ENCODE peak calls at places on chromosomes 7 and 10, in ten cellular contexts. Q, M, Z, W, X, H, N, L, G and J are unnamed samples.

GRCh38 chr10:15280462-15280861 is 90.6 kb downstream of the FAM171A1 start:
- DNase-seq in L (no peak), M (no peak), X (no peak), H (no peak), N (no peak), Z (no peak), W (no peak), Q (no peak), G (no peak), J (peak; percentile 10)

GRCh38 chr10:76492026-76492425 is 1060.6 kb downstream of the LRMDA start:
- DNase-seq in Z (no peak), Q (no peak), L (peak; percentile 65), W (peak; percentile 67), M (no peak), G (no peak), X (no peak), N (no peak), H (no peak), J (no peak)

GRCh38 chr10:117569610-117570395 is 27.3 kb downstream of the EMX2 start:
- DNase-seq in N (no peak), Z (no peak), H (no peak), G (no peak), M (no peak), W (no peak), L (no peak), Q (no peak), X (no peak), J (no peak)

GRCh38 chr7:1447112-1447511 is 12.2 kb downstream of the MICALL2 start:
- DNase-seq in Q (no peak), N (no peak), L (no peak), M (no peak), X (no peak), W (no peak), H (no peak), G (no peak), Z (no peak), J (no peak)

GRCh38 chr10:72688208-72688651 is 3.7 kb upstream of the MCU start:
- DNase-seq in H (no peak), W (peak; percentile 90), G (no peak), L (peak; percentile 97), N (no peak), M (no peak), X (no peak), Z (no peak), Q (no peak), J (peak; percentile 83)

GRCh38 chr7:32914186-32914585 is 22.6 kb upstream of the KBTBD2 start:
- DNase-seq in X (no peak), M (no peak), Z (no peak), W (no peak), L (no peak), Q (no peak), G (no peak), H (no peak), N (no peak), J (peak; percentile 19)

GRCh38 chr10:71076473-71077142 is 135.8 kb upstream of the UNC5B start:
- DNase-seq in Z (peak; percentile 8), Q (no peak), X (peak; percentile 79), N (peak; percentile 88), H (no peak), W (no peak), M (no peak), G (no peak), L (no peak), J (no peak)

GRCh38 chr7:131122394-131122793 is 205.3 kb upstream of the MKLN1 start:
- DNase-seq in X (no peak), H (no peak), L (no peak), W (no peak), Z (no peak), Q (no peak), M (no peak), N (no peak), G (no peak), J (no peak)

GRCh38 chr10:89793649-89794254 is 92.4 kb downstream of the KIF20B start:
- DNase-seq in G (peak; percentile 24), L (peak; percentile 74), W (peak; percentile 70), M (no peak), Z (no peak), Q (peak; percentile 33), H (no peak), X (peak; percentile 66), N (peak; percentile 47), J (peak; percentile 83)

GRCh38 chr7:155490697-155491628 is 33.0 kb downstream of the EN2 start:
- DNase-seq in H (no peak), X (peak; percentile 54), M (no peak), Z (peak; percentile 76), N (no peak), W (no peak), L (no peak), G (no peak), Q (peak; percentile 34), J (peak; percentile 35)

GRCh38 chr10:7756360-7756992 is 31.3 kb downstream of the KIN start:
- DNase-seq in L (peak; percentile 39), Q (no peak), N (no peak), X (no peak), M (no peak), Z (no peak), G (no peak), W (peak; percentile 27), H (no peak), J (peak; percentile 70)

GRCh38 chr7:30041526-30042269 is 13.5 kb downstream of the PLEKHA8 start:
- DNase-seq in G (no peak), Z (no peak), M (no peak), X (no peak), Q (no peak), N (no peak), W (no peak), L (no peak), H (no peak), J (no peak)

GRCh38 chr10:113980408-113981087 is 63.1 kb upstream of the ADRB1 start:
- DNase-seq in M (no peak), N (no peak), X (no peak), W (no peak), G (no peak), L (peak; percentile 15), H (no peak), Z (no peak), Q (no peak), J (no peak)

GRCh38 chr7:104445393-104445792 is 117.0 kb downstream of the LHFPL3 start:
- DNase-seq in L (no peak), X (no peak), M (no peak), N (no peak), Z (no peak), H (no peak), G (no peak), W (no peak), Q (no peak), J (no peak)

GRCh38 chr7:157228864-157229422 is 90.2 kb downstream of the UBE3C start:
- DNase-seq in H (no peak), G (peak; percentile 15), N (no peak), W (no peak), Q (peak; percentile 23), M (no peak), L (peak; percentile 42), X (peak; percentile 53), Z (no peak), J (peak; percentile 63)

GRCh38 chr7:25847331-25848070 is 304.5 kb upstream of the NFE2L3 start:
- DNase-seq in Z (no peak), M (no peak), X (no peak), W (peak; percentile 19), G (no peak), N (no peak), Q (no peak), H (no peak), L (peak; percentile 92), J (no peak)

GRCh38 chr10:71970869-71971268 is 6.7 kb downstream of the CHST3 start:
- DNase-seq in H (no peak), G (no peak), Q (no peak), M (no peak), L (no peak), Z (no peak), N (no peak), X (peak; percentile 36), W (no peak), J (no peak)

GRCh38 chr7:38330861-38331709 is 57.6 kb upstream of the TARP start:
- DNase-seq in Z (no peak), X (no peak), M (no peak), L (no peak), Q (no peak), W (no peak), G (peak; percentile 45), H (no peak), N (no peak), J (no peak)

GRCh38 chr7:84102213-84102612 is 92.4 kb downstream of the SEMA3A start:
- DNase-seq in G (no peak), N (no peak), Q (no peak), X (no peak), H (no peak), M (no peak), Z (no peak), W (no peak), L (no peak), J (no peak)

GRCh38 chr10:127314797-127315196 is 118.4 kb upstream of the INSYN2A start:
- DNase-seq in N (no peak), H (no peak), L (no peak), X (no peak), Z (no peak), Q (no peak), G (no peak), M (no peak), W (no peak), J (peak; percentile 28)

GRCh38 chr7:99679032-99679399 is 780 bp downstream of the CYP3A5 start:
- DNase-seq in Z (no peak), M (no peak), N (no peak), H (no peak), Q (no peak), L (peak; percentile 98), X (no peak), G (no peak), W (peak; percentile 86), J (no peak)

GRCh38 chr7:101814081-101814995 is 3.1 kb upstream of the CUX1 start:
- DNase-seq in N (peak; percentile 25), M (no peak), X (peak; percentile 76), G (peak; percentile 46), Q (peak; percentile 55), H (peak; percentile 38), L (peak; percentile 77), Z (peak; percentile 48), W (peak; percentile 52), J (peak; percentile 62)

GRCh38 chr7:37311282-37311868 is 137.3 kb downstream of the ELMO1 start:
- DNase-seq in X (peak; percentile 53), W (peak; percentile 65), L (peak; percentile 41), Z (no peak), Q (peak; percentile 43), G (no peak), N (no peak), M (no peak), H (no peak), J (no peak)

GRCh38 chr7:100827330-100828226 is at the start of gene EPHB4:
- DNase-seq in Z (peak; percentile 85), G (no peak), M (no peak), W (peak; percentile 86), N (no peak), L (peak; percentile 93), Q (no peak), X (no peak), H (no peak), J (peak; percentile 90)

GRCh38 chr7:121442845-121443244 is 46.7 kb upstream of the FAM3C start:
- DNase-seq in H (no peak), W (no peak), L (no peak), N (no peak), G (no peak), Q (peak; percentile 19), X (no peak), M (no peak), Z (no peak), J (no peak)

GRCh38 chr10:43340619-43341018 is 30.8 kb upstream of the FXYD4 start:
- DNase-seq in L (peak; percentile 64), X (peak; percentile 67), M (no peak), G (no peak), W (peak; percentile 65), Z (no peak), Q (no peak), H (no peak), N (no peak), J (peak; percentile 82)

GRCh38 chr7:55056577-55057480 is 38.0 kb downstream of the EGFR start:
- DNase-seq in X (no peak), G (no peak), W (no peak), N (no peak), L (no peak), H (peak; percentile 39), M (no peak), Z (no peak), Q (no peak), J (no peak)

GRCh38 chr7:64878684-64879083 is 24.4 kb upstream of the ZNF273 start:
- DNase-seq in Q (no peak), M (no peak), X (peak; percentile 27), N (no peak), L (no peak), Z (no peak), H (no peak), G (no peak), W (peak; percentile 11), J (peak; percentile 80)